ENCODE peak calls at places on chromosome X, in six cellular contexts. I is activated T-cell treated with anti-CD3 and anti-CD28 coated beads, Interleukin-2, amount 50 U/mL, for 48 hours; Z is GDM1; G is PC-9; S is NCI-H1105 treated with DMSO at 0.1 percent for 48 hours; E is H4. F is an unnamed sample.

GRCh38 chrX:128460835-128461234 is 408.6 kb upstream of the ACTRT1 start:
- DNase-seq in S (no peak), Z (no peak), I (no peak), G (no peak), E (no peak), F (no peak)

GRCh38 chrX:2837961-2838360 is 9.2 kb downstream of the GYG2 start:
- DNase-seq in G (no peak), S (no peak), E (no peak), I (no peak), Z (no peak), F (no peak)

GRCh38 chrX:130060122-130061069 is 49.9 kb downstream of the ELF4 start:
- DNase-seq in Z (peak), G (peak), S (peak), E (peak), I (peak), F (peak)

GRCh38 chrX:154074199-154074598 is 23.3 kb downstream of the MECP2 start:
- DNase-seq in S (no peak), Z (no peak), G (peak), I (no peak), E (no peak), F (peak)

GRCh38 chrX:23773601-23774175 is 9.3 kb upstream of the SAT1 start:
- DNase-seq in Z (peak), I (no peak), G (no peak), E (peak), S (no peak), F (no peak)

GRCh38 chrX:104488811-104489210 is 77.2 kb upstream of the IL1RAPL2 start:
- DNase-seq in Z (no peak), E (no peak), G (no peak), I (no peak), S (no peak), F (no peak)

GRCh38 chrX:107355533-107355932 is 93.9 kb upstream of the FRMPD3 start:
- DNase-seq in Z (no peak), I (no peak), G (no peak), S (no peak), E (no peak), F (no peak)

GRCh38 chrX:67692246-67692645 is 148.4 kb downstream of the AR start:
- DNase-seq in I (no peak), Z (no peak), S (no peak), E (peak), G (no peak), F (no peak)

GRCh38 chrX:3345281-3346081 is 971 bp downstream of the MXRA5 start:
- DNase-seq in E (no peak), I (no peak), S (no peak), Z (no peak), G (no peak), F (peak)

GRCh38 chrX:74450803-74451449 is 29.6 kb downstream of the SLC16A2 start:
- DNase-seq in S (no peak), E (peak), Z (no peak), G (no peak), I (no peak), F (no peak)